ENCODE peak calls at places on chromosomes 16 and 17, in five cellular contexts. F is EH, J is HEK293T, K is HuH-7, G is A172. Y is an unnamed sample.

GRCh38 chr16:14202697-14203096 is 131.6 kb downstream of the MRTFB start:
- DNase-seq in K (peak), J (no peak), G (no peak), F (no peak), Y (no peak)

GRCh38 chr17:30000001-30000754 is 58.7 kb downstream of the EFCAB5 start:
- DNase-seq in K (no peak), F (no peak), J (no peak), G (no peak), Y (no peak)

GRCh38 chr17:80951121-80952090 is 40.2 kb upstream of the CHMP6 start:
- DNase-seq in K (no peak), G (no peak), F (no peak), J (no peak), Y (no peak)

GRCh38 chr17:4986951-4987766 is at the start of gene CAMTA2:
- DNase-seq in F (peak), K (peak), G (peak), J (peak), Y (peak)

GRCh38 chr16:20114356-20114755 is 40.7 kb upstream of the GPR139 start:
- DNase-seq in F (no peak), J (no peak), K (no peak), G (peak), Y (no peak)

GRCh38 chr16:11629071-11630030 is 38.9 kb upstream of the SNN start:
- DNase-seq in J (no peak), F (no peak), G (no peak), K (no peak), Y (no peak)

GRCh38 chr17:49991409-49991808 is 3.6 kb downstream of the DLX3 start:
- DNase-seq in K (peak), J (no peak), G (no peak), F (no peak), Y (no peak)

GRCh38 chr17:48175692-48176450 is 68.3 kb downstream of the SNX11 start:
- DNase-seq in G (peak), K (no peak), F (peak), J (no peak), Y (no peak)

GRCh38 chr17:16926591-16927451 is 45.1 kb downstream of the TNFRSF13B start:
- DNase-seq in G (peak), J (no peak), K (no peak), F (peak), Y (no peak)

GRCh38 chr17:74925242-74925641 is 1.2 kb downstream of the OTOP2 start:
- DNase-seq in F (no peak), K (no peak), J (no peak), G (no peak), Y (no peak)

GRCh38 chr17:17885029-17885351 is 48.2 kb upstream of the SREBF1 start:
- DNase-seq in J (peak), K (no peak), G (no peak), F (no peak), Y (no peak)

GRCh38 chr17:75693500-75694481 is 26.7 kb downstream of the SAP30BP start:
- DNase-seq in F (peak), J (no peak), K (no peak), G (peak), Y (peak)

GRCh38 chr17:31554930-31555329 is 163.5 kb downstream of the RAB11FIP4 start:
- DNase-seq in K (no peak), G (no peak), J (no peak), F (no peak), Y (no peak)

GRCh38 chr16:10558746-10559641 is 21.4 kb downstream of the EMP2 start:
- DNase-seq in G (peak), J (no peak), K (no peak), F (peak), Y (no peak)

GRCh38 chr17:79048826-79049755 is 25.1 kb downstream of the C1QTNF1 start:
- DNase-seq in G (no peak), F (no peak), J (no peak), K (no peak), Y (no peak)

GRCh38 chr17:2615882-2616281 is 22.4 kb downstream of the PAFAH1B1 start:
- DNase-seq in K (no peak), J (no peak), F (no peak), G (no peak), Y (no peak)

GRCh38 chr17:64148017-64148631 is 18.2 kb upstream of the ERN1 start:
- DNase-seq in G (no peak), F (peak), J (no peak), K (no peak), Y (peak)

GRCh38 chr17:27226611-27227234 is 67.2 kb upstream of the WSB1 start:
- DNase-seq in J (no peak), F (peak), K (no peak), G (peak), Y (no peak)

GRCh38 chr17:49565948-49566491 is 9.7 kb upstream of the NXPH3 start:
- DNase-seq in F (no peak), G (no peak), K (no peak), J (no peak), Y (peak)

GRCh38 chr17:77085916-77086432 is 54.8 kb upstream of the SEC14L1 start:
- DNase-seq in J (no peak), F (no peak), K (no peak), G (no peak), Y (peak)

GRCh38 chr16:13143551-13143950 is 242.2 kb downstream of the SHISA9 start:
- DNase-seq in F (no peak), G (no peak), J (no peak), K (no peak), Y (no peak)

GRCh38 chr17:36017799-36018198 is at the start of gene CCL23:
- DNase-seq in F (no peak), G (no peak), K (no peak), J (no peak), Y (no peak)

GRCh38 chr16:89325861-89326471 is 108.5 kb downstream of the ZNF778 start:
- DNase-seq in F (peak), G (peak), J (no peak), K (no peak), Y (no peak)

GRCh38 chr16:27374794-27375499 is 27.0 kb upstream of the IL21R start:
- DNase-seq in J (peak), F (peak), K (peak), G (peak), Y (peak)